ENCODE peak calls at places on chromosomes 1 and 21, in seven cellular contexts. K, D, S, P, M, B and W are unnamed samples.

GRCh38 chr1:74197255-74197654 is 721 bp downstream of the LRRIQ3 start:
- DNase-seq in S (no peak), B (no peak), K (no peak), D (no peak), M (no peak), P (no peak), W (no peak)

GRCh38 chr1:212189352-212189738 is 95.9 kb upstream of the PPP2R5A start:
- DNase-seq in M (no peak), D (no peak), P (no peak), B (no peak), K (no peak), S (no peak), W (no peak)

GRCh38 chr1:228166170-228166936 is 749 bp downstream of the IBA57 start:
- DNase-seq in P (no peak), B (peak; percentile 57), S (peak; percentile 43), D (peak; percentile 51), K (peak; percentile 86), M (peak; percentile 90), W (peak; percentile 65)

GRCh38 chr1:33132549-33132948 is 49.3 kb downstream of the TRIM62 start:
- DNase-seq in P (no peak), D (no peak), B (no peak), K (no peak), M (no peak), S (no peak), W (no peak)

GRCh38 chr21:37564924-37565529 is 198.5 kb downstream of the DYRK1A start:
- DNase-seq in B (no peak), P (no peak), S (no peak), K (no peak), D (no peak), M (no peak), W (no peak)

GRCh38 chr1:160113407-160113806 is 2.2 kb upstream of the ATP1A2 start:
- DNase-seq in B (no peak), D (no peak), M (no peak), S (no peak), K (no peak), P (no peak), W (no peak)

GRCh38 chr1:1225238-1225845 is 6.5 kb downstream of the SDF4 start:
- DNase-seq in S (no peak), D (no peak), M (no peak), P (no peak), B (no peak), K (no peak), W (no peak)

GRCh38 chr1:27856561-27857343 is 15.6 kb upstream of the THEMIS2 start:
- DNase-seq in S (no peak), D (no peak), P (no peak), B (no peak), M (no peak), K (peak; percentile 60), W (no peak)

GRCh38 chr1:98046031-98046641 is 125.3 kb upstream of the DPYD start:
- DNase-seq in M (no peak), D (peak; percentile 48), K (no peak), S (no peak), B (peak; percentile 63), P (no peak), W (no peak)

GRCh38 chr1:98045211-98046030 is 124.6 kb upstream of the DPYD start:
- DNase-seq in M (no peak), K (no peak), D (peak; percentile 69), P (no peak), S (no peak), B (peak; percentile 71), W (no peak)

GRCh38 chr1:98048234-98048633 is 127.4 kb upstream of the DPYD start:
- DNase-seq in P (no peak), B (peak; percentile 93), D (peak; percentile 90), M (peak; percentile 72), K (peak; percentile 84), S (peak; percentile 46), W (peak; percentile 76)

GRCh38 chr1:98044071-98044697 is 123.3 kb upstream of the DPYD start:
- DNase-seq in P (no peak), D (no peak), K (no peak), B (no peak), M (no peak), S (no peak), W (no peak)

DNA sequence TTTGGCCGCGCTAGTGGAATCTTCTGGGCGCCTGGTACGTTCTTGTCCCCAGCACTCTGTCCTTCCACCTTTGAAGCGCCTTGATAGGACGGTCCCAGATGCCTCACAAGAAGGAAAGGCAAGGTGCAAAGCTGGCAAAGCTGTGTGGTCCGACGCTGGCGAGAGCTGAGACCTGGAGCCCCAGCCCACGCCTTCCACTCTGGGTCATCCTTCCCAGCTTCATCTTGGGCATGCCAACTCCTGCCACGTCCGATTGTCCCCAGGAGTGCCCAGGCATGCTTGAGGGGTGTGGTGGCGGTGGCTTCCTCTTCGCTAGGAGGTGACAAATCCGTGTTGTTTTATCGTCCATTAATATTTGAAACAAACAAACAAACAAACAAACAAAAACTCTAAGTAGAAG is 123.9 kb upstream of the DPYD start:
- DNase-seq in B (no peak), P (no peak), K (no peak), M (no peak), D (no peak), S (no peak), W (no peak)
- H3K27me3 ChIP-seq in B (peaks cover 90% of the 10 kb centered on the region), P (peaks cover 42% of the 10 kb centered on the region), K (peaks cover 60% of the 10 kb centered on the region), M (peaks cover 89% of the 10 kb centered on the region), D (no peaks in the 10 kb centered on the region), S (peaks cover 69% of the 10 kb centered on the region), W (peaks cover 94% of the 10 kb centered on the region)

GRCh38 chr1:21541330-21541729 is 32.1 kb downstream of the ALPL start:
- DNase-seq in D (no peak), M (no peak), B (no peak), K (no peak), S (no peak), P (no peak), W (no peak)
- H3K27ac ChIP-seq in D (no peak overlapping the region), M (peak overlapping the region; percentile 78), B (no peak overlapping the region), K (no peak overlapping the region), S (no peak overlapping the region), P (no peak overlapping the region), W (peak overlapping the region; percentile 94)

DNA sequence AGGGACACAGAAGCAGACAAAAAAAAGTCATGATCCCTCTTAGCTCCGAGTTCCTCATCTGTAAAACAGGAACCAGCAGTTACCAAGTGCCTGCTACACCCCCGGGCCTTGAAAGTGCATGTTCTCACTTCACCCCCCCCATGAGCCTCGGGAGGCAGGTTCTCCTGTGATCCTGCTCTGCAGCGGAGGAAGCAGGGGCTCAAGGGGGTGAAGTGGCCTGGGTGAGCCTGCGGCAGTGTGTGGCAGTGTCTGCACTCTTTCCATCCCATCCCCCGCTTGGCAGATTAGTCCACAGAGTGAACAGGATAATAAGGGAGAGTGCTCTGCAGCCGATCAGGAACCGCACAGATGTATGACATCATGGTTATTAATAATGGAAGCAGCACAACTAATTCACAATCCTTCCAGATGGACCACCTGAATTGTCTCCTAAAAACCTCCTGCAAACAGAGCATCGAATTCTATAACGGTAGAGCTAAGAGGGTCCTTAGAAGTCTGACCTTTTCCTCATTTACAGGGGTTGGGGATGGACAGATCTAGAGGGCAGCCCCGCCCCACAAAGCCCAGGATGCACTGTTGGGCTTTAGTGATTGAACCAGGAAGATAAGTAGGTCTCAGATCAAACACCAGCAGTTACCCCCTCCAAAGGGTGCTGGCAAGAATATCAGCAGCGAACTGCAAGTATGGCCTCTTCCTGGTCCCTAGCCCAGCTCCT is 174.1 kb upstream of the EDN2 start:
- DNase-seq in S (no peak), M (no peak), B (no peak), D (no peak), P (no peak), K (peak; percentile 62), W (no peak)
- H3K27me3 ChIP-seq in S (no peaks in the 10 kb centered on the region), M (no peaks in the 10 kb centered on the region), B (peaks cover 33% of the 10 kb centered on the region), D (no peaks in the 10 kb centered on the region), P (peaks cover 19% of the 10 kb centered on the region), K (no peaks in the 10 kb centered on the region), W (no peaks in the 10 kb centered on the region)

GRCh38 chr1:31762726-31763670 is 1.1 kb downstream of the ADGRB2 start:
- DNase-seq in K (peak; percentile 77), B (no peak), D (no peak), P (no peak), M (peak; percentile 66), S (peak; percentile 57), W (peak; percentile 60)

GRCh38 chr1:31760901-31761470 is 3.2 kb downstream of the ADGRB2 start:
- DNase-seq in D (peak; percentile 41), K (peak; percentile 75), P (no peak), M (peak; percentile 69), S (peak; percentile 53), B (peak; percentile 67), W (peak; percentile 51)

GRCh38 chr1:31761883-31762282 is 2.3 kb downstream of the ADGRB2 start:
- DNase-seq in D (peak; percentile 82), K (no peak), M (no peak), P (no peak), B (peak; percentile 47), S (no peak), W (no peak)

GRCh38 chr1:31763671-31764306 is 351 bp downstream of the ADGRB2 start:
- DNase-seq in M (no peak), P (no peak), D (no peak), B (no peak), K (no peak), S (no peak), W (no peak)

GRCh38 chr1:31762323-31762722 is 1.8 kb downstream of the ADGRB2 start:
- DNase-seq in M (no peak), S (no peak), B (no peak), D (no peak), P (no peak), K (no peak), W (no peak)
- H3K27ac ChIP-seq in M (no peak overlapping the region), S (no peak overlapping the region), B (peak overlapping the region; percentile 48), D (no peak overlapping the region), P (no peak overlapping the region), K (no peak overlapping the region), W (no peak overlapping the region)

GRCh38 chr1:16719571-16720402 is 20.5 kb upstream of the RNU1-4 start:
- DNase-seq in M (peak; percentile 25), S (no peak), B (no peak), P (no peak), K (peak; percentile 71), D (no peak), W (no peak)

GRCh38 chr1:16717174-16718108 is 22.9 kb upstream of the RNU1-4 start:
- DNase-seq in K (peak; percentile 71), B (no peak), M (peak; percentile 28), D (peak; percentile 10), S (no peak), P (no peak), W (no peak)

GRCh38 chr1:16716691-16717173 is 23.6 kb upstream of the RNU1-4 start:
- DNase-seq in M (peak; percentile 29), K (peak; percentile 68), S (no peak), P (no peak), B (no peak), D (no peak), W (no peak)

GRCh38 chr1:16720403-16721223 is 19.7 kb upstream of the RNU1-4 start:
- DNase-seq in B (no peak), M (peak; percentile 35), S (no peak), P (no peak), D (peak; percentile 0), K (peak; percentile 69), W (no peak)

DNA sequence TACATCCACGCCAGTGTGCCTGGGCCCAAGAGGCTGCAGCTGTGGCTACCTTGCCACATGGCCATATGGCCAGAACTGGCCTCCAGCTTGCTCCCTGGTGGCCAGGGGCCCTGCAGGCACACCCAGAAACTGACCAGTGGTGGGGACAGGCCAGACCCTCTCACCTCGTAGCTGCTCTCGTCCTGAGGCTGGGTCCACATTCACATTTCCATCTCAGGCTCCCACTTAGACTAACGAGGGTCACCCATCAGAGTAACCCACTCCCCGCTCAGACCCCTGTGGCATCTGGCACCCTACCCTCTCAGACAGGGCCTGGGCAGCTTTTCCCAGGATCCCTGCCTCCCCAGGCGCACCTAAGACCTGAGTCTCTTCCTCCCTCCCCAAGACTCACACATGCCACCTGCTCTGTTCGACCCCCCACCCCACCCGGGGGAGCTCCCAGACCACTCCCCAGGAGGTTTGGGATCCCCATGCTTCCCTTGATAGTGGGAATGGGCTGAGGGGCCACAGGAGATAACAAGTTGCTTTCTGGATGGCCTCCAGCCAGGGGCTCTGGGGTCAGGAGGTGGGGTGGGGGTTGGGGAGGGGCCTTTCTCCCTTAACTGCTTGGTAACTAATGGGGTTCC is 21.3 kb upstream of the RNU1-4 start:
- DNase-seq in B (no peak), S (no peak), K (peak; percentile 66), D (no peak), P (no peak), M (peak; percentile 26), W (no peak)
- H3K27me3 ChIP-seq in B (no peaks in the 10 kb centered on the region), S (no peaks in the 10 kb centered on the region), K (peaks cover 45% of the 10 kb centered on the region), D (peaks cover 7% of the 10 kb centered on the region), P (no peaks in the 10 kb centered on the region), M (peaks cover 15% of the 10 kb centered on the region), W (peaks cover 63% of the 10 kb centered on the region)